ENCODE peak calls at places on chromosomes 3 and 15, in eight cellular contexts. N is cardiac muscle cell; J is Peyer's patch; P is CD8-positive, alpha-beta T cell; D is psoas muscle; E is GM23338; G is heart right ventricle; H is heart left ventricle. F is an unnamed sample.

GRCh38 chr3:71695000-71695482 is 30.2 kb downstream of the EIF4E3 start:
- DNase-seq in N (no peak), J (no peak), P (no peak), D (no peak), E (no peak), G (no peak), H (no peak), F (peak; percentile 35)

GRCh38 chr15:55740981-55741591 is 1.9 kb downstream of the PRTG start:
- DNase-seq in N (no peak), J (no peak), P (no peak), D (no peak), E (no peak), G (no peak), H (no peak), F (no peak)

GRCh38 chr3:108091498-108092259 is 848 bp upstream of the CD47 start:
- DNase-seq in N (no peak), J (no peak), P (no peak), D (no peak), E (peak; percentile 64), G (no peak), H (peak; percentile 30), F (no peak)

GRCh38 chr3:157102098-157102497 is 57.8 kb downstream of the CCNL1 start:
- DNase-seq in N (no peak), J (no peak), P (no peak), D (no peak), E (no peak), G (no peak), H (no peak), F (no peak)

GRCh38 chr3:52259448-52259847 is 13.9 kb downstream of the PPM1M start:
- DNase-seq in N (no peak), J (no peak), P (no peak), D (no peak), E (no peak), G (no peak), H (no peak), F (no peak)

GRCh38 chr3:133775835-133776234 is 29.6 kb downstream of the TF start:
- DNase-seq in N (no peak), J (no peak), P (no peak), D (no peak), E (no peak), G (no peak), H (no peak), F (no peak)

GRCh38 chr15:56693761-56694160 is 39.5 kb downstream of the ZNF280D start:
- DNase-seq in N (peak; percentile 3), J (no peak), P (no peak), D (no peak), E (no peak), G (no peak), H (no peak), F (no peak)

GRCh38 chr3:169278667-169279066 is 384.8 kb downstream of the MECOM start:
- DNase-seq in N (no peak), J (no peak), P (no peak), D (no peak), E (no peak), G (no peak), H (no peak), F (no peak)

GRCh38 chr15:40891810-40892448 is 2.3 kb upstream of the VPS18 start:
- DNase-seq in N (peak; percentile 63), J (peak; percentile 47), P (no peak), D (no peak), E (peak; percentile 80), G (no peak), H (no peak), F (no peak)

GRCh38 chr3:195094211-195094921 is 176.6 kb downstream of the XXYLT1 start:
- DNase-seq in N (no peak), J (peak; percentile 89), P (no peak), D (peak; percentile 48), E (peak; percentile 32), G (peak; percentile 8), H (peak; percentile 18), F (no peak)

GRCh38 chr3:63872135-63872924 is 8.7 kb downstream of the ATXN7 start:
- DNase-seq in N (peak; percentile 82), J (no peak), P (no peak), D (no peak), E (no peak), G (no peak), H (no peak), F (no peak)

GRCh38 chr3:135487261-135487660 is 478.3 kb upstream of the PPP2R3A start:
- DNase-seq in N (no peak), J (no peak), P (no peak), D (no peak), E (no peak), G (no peak), H (peak; percentile 21), F (no peak)

GRCh38 chr3:111768571-111769100 is 90.4 kb upstream of the PHLDB2 start:
- DNase-seq in N (peak; percentile 94), J (no peak), P (no peak), D (no peak), E (no peak), G (no peak), H (no peak), F (peak; percentile 36)

GRCh38 chr15:62847900-62848489 is 194.6 kb upstream of the TPM1 start:
- DNase-seq in N (peak; percentile 61), J (peak; percentile 26), P (no peak), D (peak; percentile 86), E (peak; percentile 90), G (peak; percentile 74), H (peak; percentile 84), F (peak; percentile 71)

GRCh38 chr3:187783098-187783497 is 37.8 kb upstream of the BCL6 start:
- DNase-seq in N (peak; percentile 92), J (no peak), P (no peak), D (no peak), E (no peak), G (peak; percentile 28), H (peak; percentile 55), F (no peak)

GRCh38 chr15:69405110-69405509 is 9.0 kb upstream of the KIF23 start:
- DNase-seq in N (no peak), J (no peak), P (no peak), D (no peak), E (no peak), G (no peak), H (no peak), F (no peak)

GRCh38 chr3:127011270-127011992 is 28.5 kb downstream of the PLXNA1 start:
- DNase-seq in N (peak; percentile 89), J (no peak), P (no peak), D (peak; percentile 78), E (no peak), G (peak; percentile 38), H (peak; percentile 75), F (no peak)

GRCh38 chr3:126406389-126407296 is 11.9 kb downstream of the CFAP100 start:
- DNase-seq in N (no peak), J (no peak), P (no peak), D (no peak), E (no peak), G (no peak), H (no peak), F (no peak)

GRCh38 chr15:60012695-60013094 is 8.6 kb downstream of the FOXB1 start:
- DNase-seq in N (no peak), J (no peak), P (no peak), D (no peak), E (no peak), G (no peak), H (no peak), F (no peak)

GRCh38 chr15:60006808-60007346 is 2.8 kb downstream of the FOXB1 start:
- DNase-seq in N (no peak), J (no peak), P (no peak), D (no peak), E (no peak), G (no peak), H (no peak), F (no peak)

GRCh38 chr15:60009124-60009523 is 5.0 kb downstream of the FOXB1 start:
- DNase-seq in N (no peak), J (no peak), P (no peak), D (no peak), E (peak; percentile 50), G (no peak), H (no peak), F (no peak)

GRCh38 chr15:60009581-60010379 is 5.7 kb downstream of the FOXB1 start:
- DNase-seq in N (no peak), J (no peak), P (no peak), D (no peak), E (peak; percentile 30), G (no peak), H (no peak), F (no peak)

GRCh38 chr15:60010467-60011257 is 6.6 kb downstream of the FOXB1 start:
- DNase-seq in N (no peak), J (no peak), P (no peak), D (no peak), E (peak; percentile 57), G (no peak), H (no peak), F (no peak)
- H3K4me1 ChIP-seq in N (no peaks in the 10 kb centered on the region), J (peaks cover 6% of the 10 kb centered on the region), P (peaks cover 12% of the 10 kb centered on the region), D (peaks cover 10% of the 10 kb centered on the region), E (peaks cover 64% of the 10 kb centered on the region), G (peaks cover 14% of the 10 kb centered on the region), H (peaks cover 10% of the 10 kb centered on the region), F (peaks cover 5% of the 10 kb centered on the region)

DNA sequence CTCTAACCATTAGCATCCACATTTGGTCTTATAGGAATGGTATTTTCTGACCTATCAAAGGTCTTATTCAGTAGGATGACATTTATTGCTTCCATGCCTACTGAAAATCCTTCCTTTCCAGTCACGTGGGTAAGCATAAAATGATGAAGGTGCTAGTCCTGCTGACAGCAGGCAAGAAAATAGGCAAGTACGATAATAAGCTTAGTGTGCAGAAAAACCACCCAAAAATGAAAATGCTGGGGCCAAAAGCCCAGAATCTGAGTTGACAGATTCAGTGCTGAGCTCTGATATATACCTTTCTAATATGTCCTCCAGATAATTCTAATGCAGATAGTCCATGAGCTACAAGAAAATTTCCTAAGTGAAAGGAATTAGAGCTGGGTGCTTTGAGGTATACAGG is 194.8 kb downstream of the WDR72 start:
- DNase-seq in N (no peak), J (no peak), P (no peak), D (no peak), E (no peak), G (no peak), H (no peak), F (no peak)
- TF ChIP-seq CTCF in N (no peak), J (no peak), P (no peak), D (no peak), E (no peak), G (no peak), H (no peak), F (no peak)

GRCh38 chr3:100269410-100270217 is 8.8 kb downstream of the TBC1D23 start:
- DNase-seq in N (peak; percentile 76), J (no peak), P (no peak), D (no peak), E (no peak), G (no peak), H (no peak), F (no peak)
- H3K27ac ChIP-seq in N (no peak overlapping the region), J (no peak overlapping the region), P (no peak overlapping the region), D (peak overlapping the region; percentile 99), E (no peak overlapping the region), G (no peak overlapping the region), H (no peak overlapping the region), F (no peak overlapping the region)

DNA sequence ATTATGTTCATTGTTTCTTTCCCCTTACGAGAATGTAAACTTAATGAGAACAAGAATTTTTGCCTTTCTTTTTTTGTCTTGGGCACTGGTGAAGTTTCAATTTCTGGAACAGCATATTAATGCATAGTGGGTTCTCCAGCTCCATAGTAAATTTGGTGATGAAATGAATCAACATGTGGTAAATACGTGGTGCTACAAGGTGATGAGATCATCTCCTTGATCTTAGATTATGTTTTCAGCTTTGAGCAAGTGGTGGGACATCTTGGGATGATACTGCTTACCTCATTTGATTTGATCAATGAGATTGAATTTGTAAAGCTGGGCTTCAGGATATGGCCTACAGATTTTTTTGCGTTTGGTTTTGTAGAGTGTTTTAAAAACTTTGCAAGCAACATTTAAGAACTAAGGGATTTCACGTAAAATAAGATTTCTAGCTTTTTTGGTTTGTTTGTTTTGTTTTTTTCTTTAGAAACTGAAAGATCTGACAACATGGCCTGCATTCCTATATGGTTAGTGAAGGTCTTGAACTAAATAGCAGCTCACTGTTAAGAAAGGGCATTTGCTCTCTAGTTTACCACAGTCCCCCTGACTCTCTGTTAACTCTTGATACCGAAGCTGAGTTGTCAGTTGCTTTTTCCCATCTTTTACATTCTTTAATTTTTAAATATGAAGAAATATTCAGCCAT is 45.6 kb downstream of the FNDC3B start:
- DNase-seq in N (no peak), J (no peak), P (no peak), D (no peak), E (no peak), G (no peak), H (no peak), F (no peak)
- H3K4me1 ChIP-seq in N (peaks cover 25% of the 10 kb centered on the region), J (no peaks in the 10 kb centered on the region), P (peaks cover 12% of the 10 kb centered on the region), D (peaks cover 65% of the 10 kb centered on the region), E (peaks cover 34% of the 10 kb centered on the region), G (peaks cover 70% of the 10 kb centered on the region), H (peaks cover 62% of the 10 kb centered on the region), F (peaks cover 5% of the 10 kb centered on the region)

F was measured in ovary.